ENCODE peak calls at places on chromosomes 13 and 19, in nine cellular contexts. F is tibial artery; J is SK-N-SH; O is brain microvascular endothelial cell; C is CD4-positive, CD25-positive, alpha-beta regulatory T cell; V is endodermal cell; Z is Peyer's patch; B is pancreas; U is gastrocnemius medialis. P is an unnamed sample.

GRCh38 chr19:5191091-5191490 is 149.5 kb downstream of the PTPRS start:
- DNase-seq in F (no peak), J (no peak), O (no peak), C (no peak), V (no peak), Z (no peak), B (no peak), U (no peak), P (no peak)

GRCh38 chr19:50506700-50507099 is 4.3 kb downstream of the JOSD2 start:
- DNase-seq in F (no peak), J (no peak), O (no peak), C (no peak), V (no peak), Z (peak; percentile 20), B (no peak), U (no peak), P (no peak)

GRCh38 chr19:47036233-47036651 is 12.2 kb downstream of the TMEM160 start:
- DNase-seq in F (no peak), J (no peak), O (no peak), C (no peak), V (no peak), Z (peak; percentile 70), B (peak; percentile 52), U (no peak), P (no peak)

GRCh38 chr19:53877361-53877766 is 4.6 kb upstream of the PRKCG start:
- DNase-seq in F (no peak), J (no peak), O (no peak), C (peak; percentile 78), V (no peak), Z (no peak), B (no peak), U (no peak), P (no peak)

GRCh38 chr13:22740264-22740663 is 440.5 kb upstream of the SGCG start:
- DNase-seq in F (no peak), J (no peak), O (no peak), C (no peak), V (peak; percentile 64), Z (no peak), B (no peak), U (no peak), P (no peak)

GRCh38 chr19:8065489-8066261 is 13.1 kb downstream of the CCL25 start:
- DNase-seq in F (no peak), J (peak; percentile 15), O (no peak), C (no peak), V (no peak), Z (no peak), B (no peak), U (no peak), P (no peak)

GRCh38 chr13:43261018-43261417 is 237.6 kb downstream of the DNAJC15 start:
- DNase-seq in F (no peak), J (no peak), O (peak; percentile 18), C (no peak), V (no peak), Z (no peak), B (no peak), U (no peak), P (no peak)

GRCh38 chr13:99386911-99387788 is 80.0 kb upstream of the GPR183 start:
- DNase-seq in F (no peak), J (peak; percentile 58), O (peak; percentile 29), C (peak; percentile 80), V (peak; percentile 95), Z (peak; percentile 79), B (no peak), U (no peak), P (peak; percentile 69)

GRCh38 chr19:56827708-56828107 is 12.8 kb downstream of the PEG3 start:
- DNase-seq in F (no peak), J (no peak), O (no peak), C (no peak), V (no peak), Z (no peak), B (no peak), U (no peak), P (no peak)

GRCh38 chr13:27106144-27106543 is 65.5 kb downstream of the USP12 start:
- DNase-seq in F (no peak), J (no peak), O (no peak), C (no peak), V (no peak), Z (no peak), B (no peak), U (no peak), P (no peak)

GRCh38 chr19:1384478-1385110 is 887 bp downstream of the NDUFS7 start:
- DNase-seq in F (no peak), J (no peak), O (no peak), C (peak; percentile 36), V (no peak), Z (no peak), B (no peak), U (no peak), P (no peak)

GRCh38 chr13:113926301-113926761 is 47.5 kb downstream of the C13orf46 start:
- DNase-seq in F (peak; percentile 66), J (no peak), O (no peak), C (no peak), V (no peak), Z (peak; percentile 39), B (no peak), U (peak; percentile 63), P (peak; percentile 66)

GRCh38 chr13:71374471-71375041 is 492.4 kb downstream of the DACH1 start:
- DNase-seq in F (no peak), J (no peak), O (no peak), C (no peak), V (no peak), Z (no peak), B (no peak), U (no peak), P (no peak)

GRCh38 chr13:75415720-75416119 is 66.2 kb downstream of the TBC1D4 start:
- DNase-seq in F (no peak), J (no peak), O (peak; percentile 17), C (no peak), V (no peak), Z (no peak), B (no peak), U (no peak), P (no peak)

GRCh38 chr19:33302974-33303790 is 848 bp upstream of the CEBPA start:
- DNase-seq in F (no peak), J (peak; percentile 88), O (peak; percentile 15), C (no peak), V (peak; percentile 88), Z (peak; percentile 79), B (peak; percentile 73), U (no peak), P (peak; percentile 68)

GRCh38 chr19:41479757-41480191 is 36.8 kb downstream of the ERICH4 start:
- DNase-seq in F (peak; percentile 74), J (no peak), O (no peak), C (no peak), V (no peak), Z (no peak), B (peak; percentile 52), U (no peak), P (peak; percentile 56)

GRCh38 chr19:6479836-6480398 is 1.7 kb downstream of the DENND1C start:
- DNase-seq in F (no peak), J (no peak), O (no peak), C (no peak), V (no peak), Z (no peak), B (no peak), U (no peak), P (no peak)

GRCh38 chr19:6476155-6476895 is 5.3 kb downstream of the DENND1C start:
- DNase-seq in F (no peak), J (peak; percentile 96), O (peak; percentile 52), C (peak; percentile 45), V (peak; percentile 100), Z (peak; percentile 95), B (peak; percentile 94), U (no peak), P (peak; percentile 65)

GRCh38 chr19:6480843-6481415 is 658 bp downstream of the DENND1C start:
- DNase-seq in F (no peak), J (no peak), O (no peak), C (peak; percentile 46), V (no peak), Z (no peak), B (no peak), U (no peak), P (no peak)

GRCh38 chr19:6476896-6477431 is 4.6 kb downstream of the DENND1C start:
- DNase-seq in F (no peak), J (no peak), O (no peak), C (no peak), V (no peak), Z (no peak), B (no peak), U (no peak), P (no peak)

GRCh38 chr19:6478815-6479214 is 2.8 kb downstream of the DENND1C start:
- DNase-seq in F (no peak), J (no peak), O (no peak), C (no peak), V (no peak), Z (no peak), B (no peak), U (no peak), P (no peak)
- H3K27me3 ChIP-seq in F (no peaks in the 10 kb centered on the region), J (peaks cover 20% of the 10 kb centered on the region), O (no peaks in the 10 kb centered on the region), C (no peaks in the 10 kb centered on the region), V (peaks cover 17% of the 10 kb centered on the region), Z (no peaks in the 10 kb centered on the region), B (no peaks in the 10 kb centered on the region), U (peaks cover 46% of the 10 kb centered on the region), P (peaks cover 49% of the 10 kb centered on the region)

DNA sequence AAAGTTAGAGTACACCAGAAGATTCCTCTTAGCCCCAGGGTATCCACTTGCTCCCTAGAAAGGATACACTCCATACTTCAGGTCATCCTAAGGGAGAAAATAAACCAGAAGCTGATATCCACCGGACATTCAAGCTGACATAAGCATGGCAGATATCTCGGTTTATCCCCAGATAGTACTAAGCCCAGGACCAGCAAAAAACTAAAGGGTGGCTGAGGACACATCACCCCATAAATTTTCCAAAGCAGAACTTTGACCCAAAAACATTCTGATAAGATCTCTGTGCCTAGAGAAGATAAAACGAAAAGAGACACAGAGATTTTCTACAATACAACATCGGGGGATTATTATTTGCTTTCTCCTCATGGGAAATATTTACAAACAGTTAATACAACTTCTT is 13.9 kb upstream of the ZNF431 start:
- DNase-seq in F (no peak), J (no peak), O (no peak), C (no peak), V (no peak), Z (no peak), B (no peak), U (no peak), P (no peak)
- H3K36me3 ChIP-seq in F (no peaks in the 10 kb centered on the region), J (no peaks in the 10 kb centered on the region), O (no peaks in the 10 kb centered on the region), C (no peaks in the 10 kb centered on the region), V (peaks cover 4% of the 10 kb centered on the region), Z (no peaks in the 10 kb centered on the region), B (no peaks in the 10 kb centered on the region), U (no peaks in the 10 kb centered on the region), P (no peaks in the 10 kb centered on the region)

DNA sequence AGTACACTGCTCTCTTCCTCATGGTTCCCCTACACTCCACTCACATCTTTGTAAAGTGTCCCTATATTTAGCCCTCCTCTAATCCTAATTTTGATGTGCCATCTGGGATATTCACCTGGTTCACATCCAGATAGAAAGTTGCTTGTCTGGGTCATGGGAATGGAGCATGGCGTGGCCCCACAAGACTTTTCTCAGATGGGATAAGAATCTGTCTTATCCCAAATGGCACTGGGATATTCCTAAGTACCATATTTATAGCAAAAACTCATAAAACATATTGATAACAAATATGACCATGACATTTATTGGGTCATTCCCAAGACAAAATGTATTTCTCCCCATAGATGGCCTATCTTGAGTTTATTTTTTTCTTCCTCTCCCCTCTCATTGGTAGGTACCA is 49.5 kb upstream of the POMP start:
- DNase-seq in F (no peak), J (no peak), O (no peak), C (no peak), V (no peak), Z (no peak), B (no peak), U (no peak), P (no peak)
- H3K27ac ChIP-seq in F (no peak overlapping the region), J (no peak overlapping the region), O (no peak overlapping the region), C (no peak overlapping the region), V (no peak overlapping the region), Z (no peak overlapping the region), B (no peak overlapping the region), U (no peak overlapping the region), P (no peak overlapping the region)

GRCh38 chr13:45975337-45975736 is 77.2 kb downstream of the ZC3H13 start:
- DNase-seq in F (no peak), J (no peak), O (no peak), C (no peak), V (no peak), Z (no peak), B (no peak), U (no peak), P (no peak)
- H3K27me3 ChIP-seq in F (no peaks in the 10 kb centered on the region), J (no peaks in the 10 kb centered on the region), O (no peaks in the 10 kb centered on the region), C (no peaks in the 10 kb centered on the region), V (no peaks in the 10 kb centered on the region), Z (no peaks in the 10 kb centered on the region), B (no peaks in the 10 kb centered on the region), U (no peaks in the 10 kb centered on the region), P (no peaks in the 10 kb centered on the region)

P was measured in psoas muscle.